ENCODE peak calls at places on chromosome 21, in eight cellular contexts. O is WERI-Rb-1; P is HAP-1; C is mammary epithelial cell; V is MM.1S; F is PC-9; B is left ventricle myocardium inferior; R is CD4-positive, alpha-beta memory T cell. H is an unnamed sample. For H3K36me3, the result is how much of the 10 kb centered on the place peaks cover.

GRCh38 chr21:36155603-36156338 is 853 bp upstream of the DOP1B start:
- DNase-seq in O (no peak), P (no peak), C (peak), V (no peak), F (peak), B (peak), R (peak), H (no peak)

GRCh38 chr21:25039461-25040380 is 567.6 kb downstream of the MRPL39 start:
- DNase-seq in O (no peak), P (peak), C (no peak), V (peak), F (no peak), B (no peak), R (no peak), H (no peak)

GRCh38 chr21:31370893-31371652 is 27.0 kb upstream of the TIAM1 start:
- DNase-seq in O (no peak), P (no peak), C (no peak), V (no peak), F (no peak), B (peak), R (no peak), H (no peak)

GRCh38 chr21:15749868-15750174 is 20.0 kb downstream of the USP25 start:
- DNase-seq in O (no peak), P (no peak), C (no peak), V (no peak), F (no peak), B (no peak), R (no peak), H (no peak)

GRCh38 chr21:35603471-35603870 is 456.9 kb downstream of the SETD4 start:
- DNase-seq in O (no peak), P (no peak), C (no peak), V (no peak), F (no peak), B (no peak), R (no peak), H (no peak)

GRCh38 chr21:15849161-15849560 is 119.4 kb downstream of the USP25 start:
- DNase-seq in O (no peak), P (no peak), C (no peak), V (no peak), F (no peak), B (no peak), R (no peak), H (no peak)

GRCh38 chr21:35905973-35906357 is 154.4 kb downstream of the SETD4 start:
- DNase-seq in O (no peak), P (no peak), C (no peak), V (no peak), F (no peak), B (no peak), R (no peak), H (no peak)

GRCh38 chr21:31248598-31248997 is 95.5 kb downstream of the TIAM1 start:
- DNase-seq in O (no peak), P (no peak), C (peak), V (no peak), F (no peak), B (no peak), R (no peak), H (peak)

GRCh38 chr21:15850645-15851044 is 120.9 kb downstream of the USP25 start:
- DNase-seq in O (no peak), P (no peak), C (peak), V (no peak), F (peak), B (no peak), R (no peak), H (no peak)

GRCh38 chr21:25368531-25368930 is 238.8 kb downstream of the MRPL39 start:
- DNase-seq in O (no peak), P (no peak), C (no peak), V (no peak), F (no peak), B (no peak), R (no peak), H (no peak)

GRCh38 chr21:30962013-30962412 is 76.3 kb downstream of the KRTAP19-8 start:
- DNase-seq in O (peak), P (no peak), C (no peak), V (no peak), F (no peak), B (no peak), R (no peak), H (no peak)

GRCh38 chr21:34935452-34935851 is 113.7 kb downstream of the RUNX1 start:
- DNase-seq in O (no peak), P (no peak), C (peak), V (no peak), F (no peak), B (no peak), R (no peak), H (no peak)

GRCh38 chr21:42586406-42586805 is 67.0 kb upstream of the PDE9A start:
- DNase-seq in O (no peak), P (no peak), C (no peak), V (no peak), F (no peak), B (no peak), R (no peak), H (no peak)

GRCh38 chr21:31347435-31348032 is 3.5 kb upstream of the TIAM1 start:
- DNase-seq in O (no peak), P (peak), C (no peak), V (no peak), F (no peak), B (no peak), R (no peak), H (no peak)

DNA sequence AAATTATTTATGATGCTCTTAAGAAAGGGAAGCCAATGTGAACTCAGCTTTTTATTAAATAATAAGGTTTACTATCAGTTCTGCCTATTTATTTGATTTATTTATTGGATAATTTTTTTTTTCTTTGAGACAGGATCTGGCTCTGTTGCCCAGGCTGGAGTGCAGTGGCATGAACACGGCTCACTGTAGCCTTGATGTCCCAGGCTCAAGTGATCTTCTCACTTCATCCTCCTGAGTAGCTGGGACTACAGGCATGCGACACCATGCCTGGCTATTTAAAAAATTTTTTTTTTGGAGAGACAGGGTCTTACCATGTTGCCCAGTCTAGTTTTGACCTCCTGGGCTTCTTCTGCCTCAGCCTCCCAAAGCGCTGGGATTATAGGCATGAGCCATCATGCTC is 21.0 kb upstream of the DNAJC28 start:
- DNase-seq in O (no peak), P (no peak), C (no peak), V (no peak), F (no peak), B (no peak), R (no peak), H (no peak)
- H3K36me3 ChIP-seq in O (half or more), P (half or more), C (half or more), V (under half), F (under half), B (half or more), R (under half), H (under half)

GRCh38 chr21:37200641-37201480 is 66.3 kb downstream of the VPS26C start:
- DNase-seq in O (no peak), P (no peak), C (no peak), V (no peak), F (no peak), B (no peak), R (no peak), H (no peak)
- H3K36me3 ChIP-seq in O (half or more), P (under half), C (under half), V (under half), F (under half), B (half or more), R (under half), H (under half)

GRCh38 chr21:44285102-44285501 is 574 bp upstream of the AIRE start:
- DNase-seq in O (no peak), P (no peak), C (no peak), V (no peak), F (no peak), B (no peak), R (no peak), H (no peak)

GRCh38 chr21:44283953-44284352 is 1.7 kb upstream of the AIRE start:
- DNase-seq in O (no peak), P (no peak), C (no peak), V (no peak), F (no peak), B (no peak), R (no peak), H (no peak)

GRCh38 chr21:44286716-44287632 is 1.3 kb downstream of the AIRE start:
- DNase-seq in O (no peak), P (no peak), C (no peak), V (no peak), F (no peak), B (no peak), R (no peak), H (no peak)

GRCh38 chr21:44286086-44286715 is 525 bp downstream of the AIRE start:
- DNase-seq in O (no peak), P (no peak), C (no peak), V (no peak), F (no peak), B (no peak), R (no peak), H (no peak)

GRCh38 chr21:44285547-44285992 is at the start of gene AIRE:
- DNase-seq in O (no peak), P (no peak), C (no peak), V (no peak), F (no peak), B (no peak), R (no peak), H (no peak)
- H3K36me3 ChIP-seq in O (under half), P (under half), C (under half), V (under half), F (under half), B (under half), R (under half), H (under half)

GRCh38 chr21:45521241-45521640 is 21.0 kb downstream of the SLC19A1 start:
- DNase-seq in O (no peak), P (no peak), C (no peak), V (no peak), F (no peak), B (no peak), R (no peak), H (no peak)
- H3K36me3 ChIP-seq in O (half or more), P (half or more), C (under half), V (under half), F (under half), B (under half), R (under half), H (under half)

DNA sequence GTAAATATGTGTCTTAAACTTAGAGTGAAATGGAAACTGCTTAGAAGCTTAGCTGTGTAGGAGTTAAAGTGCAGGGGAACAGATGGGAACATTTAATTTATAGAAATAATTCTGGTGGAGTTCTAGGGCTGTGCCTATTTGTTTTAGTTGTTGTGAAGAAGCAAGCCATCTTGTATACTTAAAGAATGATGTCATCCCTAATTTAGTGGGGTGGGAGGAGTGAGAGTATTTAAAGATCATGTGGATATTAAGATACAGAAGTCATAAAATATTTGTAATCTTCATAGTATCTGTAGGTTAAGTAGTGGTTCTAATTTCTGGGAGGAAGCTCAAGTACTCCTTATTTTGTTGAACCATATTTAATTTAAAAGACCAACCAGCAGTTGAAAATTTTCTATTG is 41.5 kb downstream of the BACH1 start:
- DNase-seq in O (no peak), P (no peak), C (no peak), V (no peak), F (no peak), B (no peak), R (no peak), H (no peak)
- H3K36me3 ChIP-seq in O (half or more), P (under half), C (under half), V (under half), F (under half), B (under half), R (under half), H (under half)

DNA sequence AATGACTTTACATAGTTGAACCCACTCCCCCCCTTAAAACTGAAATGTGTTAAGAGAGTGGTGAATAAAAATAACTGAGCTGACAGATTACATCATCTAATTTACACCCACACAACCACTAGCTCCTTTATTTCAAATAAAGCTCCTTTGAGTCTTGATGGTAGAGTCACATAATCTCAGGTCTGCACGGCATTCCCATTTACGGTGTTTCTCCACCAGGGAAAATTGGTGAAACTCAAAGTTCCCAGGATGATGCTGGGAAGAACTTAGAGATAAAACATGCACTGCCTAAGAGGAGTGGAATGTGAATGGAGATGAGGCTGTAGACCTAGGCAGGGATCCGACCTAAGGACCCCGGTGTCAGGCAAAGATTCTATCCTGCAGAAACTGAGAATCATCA is 727.8 kb upstream of the ADAMTS5 start:
- DNase-seq in O (no peak), P (no peak), C (peak), V (no peak), F (no peak), B (no peak), R (no peak), H (no peak)
- H3K36me3 ChIP-seq in O (under half), P (under half), C (under half), V (under half), F (under half), B (under half), R (under half), H (under half)

GRCh38 chr21:41570791-41571355 is 62.9 kb upstream of the TMPRSS2 start:
- DNase-seq in O (no peak), P (no peak), C (no peak), V (peak), F (no peak), B (no peak), R (no peak), H (no peak)

GRCh38 chr21:41571938-41572510 is 64.1 kb upstream of the TMPRSS2 start:
- DNase-seq in O (no peak), P (no peak), C (no peak), V (peak), F (no peak), B (no peak), R (no peak), H (no peak)

GRCh38 chr21:41566500-41567014 is 58.6 kb upstream of the TMPRSS2 start:
- DNase-seq in O (no peak), P (no peak), C (no peak), V (no peak), F (no peak), B (no peak), R (no peak), H (no peak)

GRCh38 chr21:41567901-41568510 is 60.0 kb upstream of the TMPRSS2 start:
- DNase-seq in O (no peak), P (no peak), C (no peak), V (peak), F (no peak), B (no peak), R (no peak), H (no peak)

GRCh38 chr21:41568606-41569385 is 60.8 kb upstream of the TMPRSS2 start:
- DNase-seq in O (no peak), P (no peak), C (no peak), V (no peak), F (no peak), B (no peak), R (no peak), H (no peak)
- H3K36me3 ChIP-seq in O (under half), P (under half), C (under half), V (under half), F (under half), B (under half), R (under half), H (under half)

GRCh38 chr21:39196310-39196709 is 13.1 kb upstream of the PSMG1 start:
- DNase-seq in O (no peak), P (no peak), C (no peak), V (peak), F (no peak), B (no peak), R (no peak), H (no peak)

GRCh38 chr21:39197448-39197847 is 14.2 kb upstream of the PSMG1 start:
- DNase-seq in O (no peak), P (no peak), C (no peak), V (no peak), F (no peak), B (no peak), R (no peak), H (no peak)

GRCh38 chr21:39196838-39197237 is 13.6 kb upstream of the PSMG1 start:
- DNase-seq in O (no peak), P (no peak), C (no peak), V (no peak), F (no peak), B (no peak), R (no peak), H (no peak)

GRCh38 chr21:39189857-39190604 is 6.8 kb upstream of the PSMG1 start:
- DNase-seq in O (no peak), P (no peak), C (peak), V (no peak), F (no peak), B (no peak), R (no peak), H (no peak)

GRCh38 chr21:39193380-39193779 is 10.1 kb upstream of the PSMG1 start:
- DNase-seq in O (no peak), P (no peak), C (no peak), V (no peak), F (no peak), B (no peak), R (no peak), H (no peak)
- H3K36me3 ChIP-seq in O (under half), P (under half), C (under half), V (under half), F (under half), B (half or more), R (under half), H (under half)

GRCh38 chr21:46323710-46324389 is at the start of the genes C21orf58 and PCNT:
- DNase-seq in O (peak), P (peak), C (peak), V (peak), F (peak), B (peak), R (peak), H (peak)
- H3K36me3 ChIP-seq in O (half or more), P (under half), C (under half), V (under half), F (under half), B (under half), R (under half), H (under half)